ENCODE peak calls at places on chromosomes 4 and X, in six cellular contexts. One of them, this sample, is unnamed.

GRCh38 chr4:8480221-8480620 is 39.6 kb downstream of the TRMT44 start:
- DNase-seq in Karpas-422: no peak
- DNase-seq in amygdala: no peak
- DNase-seq in AML-193: no peak
- DNase-seq in Calu3: no peak
- DNase-seq in G401: no peak
- DNase-seq in this sample: no peak

GRCh38 chr4:13476152-13476551 is 8.0 kb downstream of the RAB28 start:
- DNase-seq in amygdala: no peak
- DNase-seq in AML-193: no peak
- DNase-seq in G401: no peak
- DNase-seq in Karpas-422: no peak
- DNase-seq in Calu3: no peak
- DNase-seq in this sample: no peak

GRCh38 chrX:38061335-38061734 is 55.0 kb downstream of the SYTL5 start:
- DNase-seq in amygdala: no peak
- DNase-seq in G401: no peak
- DNase-seq in AML-193: no peak
- DNase-seq in Karpas-422: no peak
- DNase-seq in Calu3: no peak
- DNase-seq in this sample: no peak

GRCh38 chrX:150842198-150842553 is 56.3 kb downstream of the CD99L2 start:
- DNase-seq in Calu3: no peak
- DNase-seq in amygdala: no peak
- DNase-seq in Karpas-422: no peak
- DNase-seq in G401: no peak
- DNase-seq in AML-193: no peak
- DNase-seq in this sample: no peak

GRCh38 chr4:38177792-38178665 is 217.8 kb downstream of the PTTG2 start:
- DNase-seq in amygdala: no peak
- DNase-seq in Karpas-422: no peak
- DNase-seq in AML-193: no peak
- DNase-seq in G401: no peak
- DNase-seq in Calu3: no peak
- DNase-seq in this sample: no peak

GRCh38 chrX:11254417-11255109 is 38.6 kb upstream of the AMELX start:
- DNase-seq in AML-193: no peak
- DNase-seq in Calu3: no peak
- DNase-seq in G401: no peak
- DNase-seq in amygdala: no peak
- DNase-seq in Karpas-422: no peak
- DNase-seq in this sample: no peak

GRCh38 chr4:86549163-86549788 is 44.8 kb upstream of the PTPN13 start:
- DNase-seq in G401: no peak
- DNase-seq in AML-193: no peak
- DNase-seq in amygdala: no peak
- DNase-seq in Karpas-422: no peak
- DNase-seq in Calu3: no peak
- DNase-seq in this sample: no peak

GRCh38 chr4:105632599-105632998 is 75.9 kb downstream of the INTS12 start:
- DNase-seq in Karpas-422: no peak
- DNase-seq in amygdala: no peak
- DNase-seq in G401: no peak
- DNase-seq in Calu3: no peak
- DNase-seq in AML-193: no peak
- DNase-seq in this sample: no peak

GRCh38 chrX:52574416-52575275 is 57.8 kb upstream of the XAGE1B start:
- DNase-seq in G401: peak; percentile 51
- DNase-seq in AML-193: peak; percentile 7
- DNase-seq in Calu3: peak; percentile 46
- DNase-seq in amygdala: no peak
- DNase-seq in Karpas-422: peak; percentile 76
- DNase-seq in this sample: no peak

This sample was measured in hippocampal formation.